ENCODE peak calls at places on chromosome 10, in nine cellular contexts. H is esophagus muscularis mucosa, M is heart left ventricle, L is dorsolateral prefrontal cortex, I is neural progenitor cell, B is HCT116, N is gastrocnemius medialis, K is sigmoid colon, X is left lung. Q is an unnamed sample.

GRCh38 chr10:20858292-20859124 is 38.6 kb downstream of the NEBL start:
- DNase-seq in H (no peak), M (no peak), L (no peak), I (no peak), B (peak; percentile 8), N (no peak), K (no peak), X (no peak), Q (no peak)

GRCh38 chr10:29923416-29923970 is 135.9 kb downstream of the JCAD start:
- DNase-seq in H (no peak), M (no peak), L (no peak), I (no peak), B (no peak), N (no peak), K (no peak), X (no peak), Q (no peak)

GRCh38 chr10:71804067-71804466 is 30.7 kb upstream of the VSIR start:
- DNase-seq in H (no peak), M (no peak), L (no peak), I (no peak), B (no peak), N (no peak), K (no peak), X (no peak), Q (no peak)

GRCh38 chr10:125878957-125879835 is 1.9 kb downstream of the DHX32 start:
- DNase-seq in H (no peak), M (no peak), L (no peak), I (no peak), B (peak; percentile 93), N (no peak), K (no peak), X (no peak), Q (no peak)

GRCh38 chr10:132458595-132459251 is 61.7 kb downstream of the PWWP2B start:
- DNase-seq in H (no peak), M (peak; percentile 56), L (peak; percentile 45), I (peak; percentile 73), B (no peak), N (no peak), K (no peak), X (peak; percentile 94), Q (peak; percentile 81)

GRCh38 chr10:46264737-46265368 is 21.9 kb upstream of the ANTXRL start:
- DNase-seq in H (peak; percentile 85), M (no peak), L (no peak), I (no peak), B (no peak), N (no peak), K (no peak), X (peak; percentile 62), Q (no peak)

GRCh38 chr10:129962092-129962494 is 2.0 kb downstream of the EBF3 start:
- DNase-seq in H (no peak), M (no peak), L (no peak), I (peak; percentile 54), B (no peak), N (no peak), K (peak; percentile 58), X (no peak), Q (no peak)

GRCh38 chr10:98487692-98488091 is 41.0 kb upstream of the HPS1 start:
- DNase-seq in H (no peak), M (no peak), L (no peak), I (no peak), B (peak; percentile 8), N (no peak), K (no peak), X (no peak), Q (no peak)

GRCh38 chr10:109529258-109529657 is 394.1 kb downstream of the XPNPEP1 start:
- DNase-seq in H (no peak), M (no peak), L (no peak), I (no peak), B (no peak), N (no peak), K (no peak), X (no peak), Q (no peak)

GRCh38 chr10:132414402-132415016 is 17.5 kb downstream of the PWWP2B start:
- DNase-seq in H (no peak), M (no peak), L (no peak), I (peak; percentile 52), B (no peak), N (no peak), K (no peak), X (peak; percentile 51), Q (no peak)

GRCh38 chr10:67668448-67668847 is 27.5 kb downstream of the CTNNA3 start:
- DNase-seq in H (no peak), M (no peak), L (no peak), I (no peak), B (no peak), N (peak; percentile 25), K (no peak), X (no peak), Q (no peak)

GRCh38 chr10:114044251-114045070 is 795 bp downstream of the ADRB1 start:
- DNase-seq in H (no peak), M (no peak), L (no peak), I (peak; percentile 35), B (no peak), N (no peak), K (no peak), X (peak; percentile 80), Q (no peak)

GRCh38 chr10:100879741-100880360 is 32.9 kb upstream of the SLF2 start:
- DNase-seq in H (no peak), M (no peak), L (no peak), I (peak; percentile 41), B (no peak), N (no peak), K (no peak), X (no peak), Q (no peak)

GRCh38 chr10:123236122-123236521 is 81.9 kb downstream of the BUB3 start:
- DNase-seq in H (no peak), M (no peak), L (no peak), I (peak; percentile 54), B (no peak), N (no peak), K (no peak), X (no peak), Q (no peak)

GRCh38 chr10:104424719-104425118 is 71.1 kb downstream of the CFAP58 start:
- DNase-seq in H (no peak), M (no peak), L (no peak), I (no peak), B (no peak), N (no peak), K (no peak), X (no peak), Q (no peak)

DNA sequence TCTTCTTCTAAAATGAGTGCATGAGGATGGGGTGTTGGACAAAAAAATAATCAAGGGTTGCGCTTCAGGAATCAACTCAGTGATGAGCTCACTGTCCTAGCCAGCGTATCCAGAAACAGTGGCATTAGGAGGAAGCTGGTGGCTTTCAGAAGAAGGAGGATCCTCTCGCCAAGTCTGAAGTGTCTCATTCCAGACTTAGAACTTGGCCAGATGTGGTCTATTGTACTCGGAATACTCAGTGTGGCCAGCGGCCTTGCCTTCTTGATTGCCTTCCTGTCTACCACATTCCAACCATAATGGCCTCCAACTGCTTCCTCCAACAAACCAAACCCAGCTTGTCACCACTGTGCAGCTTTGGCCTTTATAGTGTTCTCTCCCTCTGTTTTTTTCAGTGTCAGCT is 732.4 kb downstream of the KCNMA1 start:
- DNase-seq in H (peak; percentile 66), M (no peak), L (no peak), I (no peak), B (no peak), N (no peak), K (no peak), X (no peak), Q (no peak)
- H3K27me3 ChIP-seq in H (no peaks in the 10 kb centered on the region), M (no peaks in the 10 kb centered on the region), L (no peaks in the 10 kb centered on the region), I (no peaks in the 10 kb centered on the region), B (no peaks in the 10 kb centered on the region), N (no peaks in the 10 kb centered on the region), K (no peaks in the 10 kb centered on the region), X (no peaks in the 10 kb centered on the region), Q (no peaks in the 10 kb centered on the region)

GRCh38 chr10:88066319-88066718 is 202.9 kb downstream of the PTEN start:
- DNase-seq in H (no peak), M (no peak), L (no peak), I (no peak), B (no peak), N (no peak), K (no peak), X (no peak), Q (no peak)
- H3K27ac ChIP-seq in H (peak overlapping the region; percentile 1), M (no peak overlapping the region), L (no peak overlapping the region), I (no peak overlapping the region), B (no peak overlapping the region), N (no peak overlapping the region), K (no peak overlapping the region), X (no peak overlapping the region), Q (no peak overlapping the region)

DNA sequence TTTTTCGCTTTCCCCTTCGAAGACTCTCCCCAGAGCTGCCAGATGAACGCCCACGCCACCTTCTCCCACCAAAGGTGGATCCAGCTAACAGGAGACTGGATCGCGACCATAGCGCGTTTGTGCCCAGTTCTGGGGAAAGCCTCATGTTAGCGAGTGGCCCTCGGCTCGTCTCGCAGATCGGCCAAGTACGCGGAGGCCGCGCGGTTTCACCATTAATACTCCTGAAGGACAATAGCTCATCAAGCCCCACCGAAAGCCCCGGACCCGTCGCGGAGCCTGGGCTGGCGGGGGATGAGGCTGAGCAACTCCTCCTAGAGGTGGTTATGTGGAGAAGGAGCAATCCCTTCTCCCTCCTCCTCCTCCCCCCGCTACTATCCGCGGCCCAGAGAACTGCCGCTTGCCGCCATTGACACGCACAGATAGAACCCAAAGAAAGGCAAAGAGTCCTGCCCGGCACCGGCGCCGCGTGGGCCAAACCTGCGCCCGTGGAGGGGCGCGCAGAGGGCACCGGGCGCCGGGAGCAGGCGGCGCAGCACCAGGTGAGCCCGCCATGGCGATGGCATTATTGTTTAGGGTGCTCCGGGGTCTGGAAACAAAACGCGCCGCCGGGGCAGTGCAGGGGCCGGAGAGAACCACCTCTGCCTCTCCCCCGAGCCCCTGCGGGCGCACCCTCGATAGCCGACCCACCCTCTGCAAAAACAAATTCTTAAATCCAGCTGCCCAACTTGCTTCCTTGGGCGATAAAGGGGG is at the start of gene MACROH2A2:
- DNase-seq in H (peak; percentile 93), M (peak; percentile 64), L (peak; percentile 61), I (peak; percentile 89), B (peak; percentile 47), N (peak; percentile 22), K (peak; percentile 79), X (peak; percentile 81), Q (no peak)
- TF ChIP-seq CTCF in H (peak; percentile 39), M (peak; percentile 33), L (peak; percentile 45), I (peak; percentile 54), B (peak; percentile 42), N (no peak), K (no peak), X (peak; percentile 8), Q (no peak)

GRCh38 chr10:28768227-28768626 is 90.9 kb downstream of the BAMBI start:
- DNase-seq in H (no peak), M (no peak), L (no peak), I (peak; percentile 75), B (no peak), N (no peak), K (no peak), X (no peak), Q (no peak)

GRCh38 chr10:28763471-28763870 is 86.2 kb downstream of the BAMBI start:
- DNase-seq in H (no peak), M (no peak), L (no peak), I (peak; percentile 51), B (no peak), N (no peak), K (no peak), X (no peak), Q (no peak)

GRCh38 chr10:28769147-28769604 is 91.9 kb downstream of the BAMBI start:
- DNase-seq in H (no peak), M (no peak), L (no peak), I (no peak), B (no peak), N (no peak), K (no peak), X (no peak), Q (no peak)

GRCh38 chr10:28761084-28761875 is 84.0 kb downstream of the BAMBI start:
- DNase-seq in H (no peak), M (no peak), L (no peak), I (no peak), B (no peak), N (no peak), K (no peak), X (no peak), Q (no peak)

GRCh38 chr10:28765641-28766040 is 88.3 kb downstream of the BAMBI start:
- DNase-seq in H (no peak), M (no peak), L (no peak), I (no peak), B (no peak), N (no peak), K (no peak), X (no peak), Q (no peak)
- H3K27me3 ChIP-seq in H (no peaks in the 10 kb centered on the region), M (no peaks in the 10 kb centered on the region), L (no peaks in the 10 kb centered on the region), I (no peaks in the 10 kb centered on the region), B (peaks cover 22% of the 10 kb centered on the region), N (no peaks in the 10 kb centered on the region), K (no peaks in the 10 kb centered on the region), X (no peaks in the 10 kb centered on the region), Q (no peaks in the 10 kb centered on the region)